ENCODE peak calls at places on chromosomes 6 and 20, in seven cellular contexts. E is heart right ventricle, Q is lower lobe of right lung, N is breast epithelium, F is psoas muscle, R is A549, M is PC-9. H is an unnamed sample.

GRCh38 chr6:134810402-134810801 is 139.5 kb downstream of the ALDH8A1 start:
- DNase-seq in E (no peak), Q (no peak), N (no peak), F (no peak), R (no peak), M (no peak), H (no peak)

GRCh38 chr6:154002894-154003293 is 36.1 kb upstream of the OPRM1 start:
- DNase-seq in E (no peak), Q (no peak), N (no peak), F (no peak), R (no peak), M (no peak), H (no peak)

GRCh38 chr20:52490715-52491430 is 299.3 kb upstream of the ZFP64 start:
- DNase-seq in E (no peak), Q (no peak), N (no peak), F (no peak), R (peak; percentile 42), M (no peak), H (no peak)

GRCh38 chr6:160261991-160262718 is 3.5 kb upstream of the SLC22A2 start:
- DNase-seq in E (no peak), Q (no peak), N (no peak), F (no peak), R (peak; percentile 58), M (no peak), H (no peak)

GRCh38 chr20:33444797-33445560 is 1.4 kb upstream of the SNTA1 start:
- DNase-seq in E (no peak), Q (no peak), N (no peak), F (no peak), R (peak; percentile 36), M (peak; percentile 19), H (no peak)

GRCh38 chr6:134029495-134030455 is 22.6 kb downstream of the SLC2A12 start:
- DNase-seq in E (no peak), Q (no peak), N (no peak), F (no peak), R (peak; percentile 78), M (no peak), H (no peak)

GRCh38 chr6:7587631-7588100 is 2.3 kb upstream of the SNRNP48 start:
- DNase-seq in E (no peak), Q (no peak), N (no peak), F (no peak), R (no peak), M (no peak), H (no peak)

GRCh38 chr20:24770628-24771556 is 178.2 kb upstream of the CST7 start:
- DNase-seq in E (no peak), Q (no peak), N (no peak), F (no peak), R (no peak), M (no peak), H (no peak)

GRCh38 chr6:73528897-73529296 is 8.1 kb upstream of the EEF1A1 start:
- DNase-seq in E (no peak), Q (no peak), N (no peak), F (no peak), R (no peak), M (no peak), H (no peak)

GRCh38 chr20:36113566-36114247 is 40.8 kb upstream of the EPB41L1 start:
- DNase-seq in E (no peak), Q (no peak), N (peak; percentile 43), F (no peak), R (no peak), M (no peak), H (no peak)

GRCh38 chr6:2480267-2480966 is 235.0 kb upstream of the GMDS start:
- DNase-seq in E (peak; percentile 45), Q (no peak), N (no peak), F (no peak), R (no peak), M (no peak), H (peak; percentile 45)

GRCh38 chr6:161406633-161407032 is 132.8 kb upstream of the AGPAT4 start:
- DNase-seq in E (no peak), Q (no peak), N (no peak), F (no peak), R (peak; percentile 70), M (no peak), H (no peak)

GRCh38 chr6:45595010-45595851 is 217.5 kb upstream of the SUPT3H start:
- DNase-seq in E (no peak), Q (no peak), N (no peak), F (no peak), R (no peak), M (no peak), H (no peak)

GRCh38 chr6:85920782-85921181 is 278.1 kb upstream of the SYNCRIP start:
- DNase-seq in E (peak; percentile 9), Q (no peak), N (peak; percentile 32), F (no peak), R (no peak), M (no peak), H (peak; percentile 59)

GRCh38 chr6:142675925-142676324 is 269.1 kb downstream of the HIVEP2 start:
- DNase-seq in E (no peak), Q (no peak), N (no peak), F (no peak), R (no peak), M (no peak), H (no peak)

GRCh38 chr20:21110811-21111210 is 4.7 kb upstream of the LINC00237 start:
- DNase-seq in E (no peak), Q (no peak), N (no peak), F (no peak), R (no peak), M (no peak), H (no peak)

GRCh38 chr6:15343490-15344185 is 97.8 kb downstream of the JARID2 start:
- DNase-seq in E (no peak), Q (no peak), N (no peak), F (no peak), R (no peak), M (no peak), H (no peak)

GRCh38 chr6:150142304-150142656 is 564 bp upstream of the PPP1R14C start:
- DNase-seq in E (no peak), Q (peak; percentile 60), N (peak; percentile 45), F (no peak), R (no peak), M (no peak), H (no peak)

GRCh38 chr6:150142657-150143501 is at the start of gene PPP1R14C:
- DNase-seq in E (peak; percentile 20), Q (peak; percentile 74), N (no peak), F (peak; percentile 75), R (no peak), M (peak; percentile 59), H (peak; percentile 69)

GRCh38 chr6:150144294-150144868 is 1.5 kb downstream of the PPP1R14C start:
- DNase-seq in E (no peak), Q (no peak), N (no peak), F (no peak), R (no peak), M (no peak), H (no peak)

GRCh38 chr6:150145427-150145826 is 2.6 kb downstream of the PPP1R14C start:
- DNase-seq in E (no peak), Q (no peak), N (no peak), F (no peak), R (no peak), M (no peak), H (no peak)

DNA sequence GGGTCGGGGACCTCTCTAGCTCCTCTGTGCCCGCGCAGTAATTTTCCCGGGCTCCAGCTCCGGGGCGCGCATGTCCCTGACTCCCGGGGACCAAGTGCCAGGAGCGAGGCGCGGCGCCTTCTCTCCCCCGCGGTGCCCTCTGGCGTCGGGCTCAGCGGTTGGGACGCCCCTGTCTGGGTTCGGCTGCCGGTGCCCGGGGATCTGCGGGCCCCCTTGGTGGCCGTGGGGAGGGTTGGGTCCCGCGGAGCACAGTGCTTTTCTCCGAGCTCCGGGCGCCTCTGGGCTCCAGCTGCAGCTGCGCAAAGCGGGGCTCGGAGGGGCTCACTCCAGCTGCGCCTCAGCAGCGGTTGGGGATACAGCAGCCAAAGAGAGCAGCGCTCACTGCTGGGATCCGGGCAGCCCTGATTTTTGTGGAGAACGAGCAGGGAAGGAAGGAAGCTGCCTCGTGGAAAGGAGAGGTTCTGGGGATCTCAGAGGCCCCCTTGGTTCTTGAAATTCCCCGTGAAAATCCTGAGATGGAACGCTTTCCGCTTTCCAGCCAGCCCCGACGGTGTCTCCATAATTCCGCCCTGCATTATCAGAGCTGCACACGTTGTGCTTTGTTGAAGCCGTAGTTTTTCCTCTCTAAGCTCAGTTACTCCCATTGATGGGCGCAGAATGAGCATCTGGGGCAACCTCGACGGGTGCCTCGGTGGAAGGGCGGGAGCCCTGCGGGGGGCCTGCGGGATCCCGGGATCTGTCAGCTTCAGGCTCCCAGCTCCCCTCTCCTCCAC is 863 bp downstream of the PPP1R14C start:
- DNase-seq in E (peak; percentile 6), Q (peak; percentile 58), N (no peak), F (peak; percentile 65), R (no peak), M (peak; percentile 11), H (no peak)
- TF ChIP-seq CTCF in E (no peak), Q (no peak), N (no peak), F (no peak), R (no peak), M (no peak), H (no peak)

GRCh38 chr20:58609026-58609425 is 42.1 kb upstream of the STX16 start:
- DNase-seq in E (no peak), Q (no peak), N (no peak), F (no peak), R (no peak), M (no peak), H (peak; percentile 3)
- H3K9me3 ChIP-seq in E (no peaks in the 10 kb centered on the region), Q (no peaks in the 10 kb centered on the region), N (no peaks in the 10 kb centered on the region), F (no peaks in the 10 kb centered on the region), R (no peaks in the 10 kb centered on the region), M (no peaks in the 10 kb centered on the region), H (no peaks in the 10 kb centered on the region)

GRCh38 chr20:13211956-13212618 is 9.0 kb upstream of the ISM1 start:
- DNase-seq in E (no peak), Q (no peak), N (no peak), F (no peak), R (no peak), M (no peak), H (no peak)
- H3K27ac ChIP-seq in E (no peak overlapping the region), Q (no peak overlapping the region), N (no peak overlapping the region), F (no peak overlapping the region), R (no peak overlapping the region), M (no peak overlapping the region), H (no peak overlapping the region)

GRCh38 chr6:84344005-84344404 is 116.6 kb upstream of the CEP162 start:
- DNase-seq in E (no peak), Q (no peak), N (no peak), F (no peak), R (no peak), M (no peak), H (no peak)

GRCh38 chr6:84350397-84350796 is 123.0 kb upstream of the CEP162 start:
- DNase-seq in E (no peak), Q (no peak), N (no peak), F (no peak), R (no peak), M (no peak), H (no peak)

GRCh38 chr6:84348801-84349200 is 121.4 kb upstream of the CEP162 start:
- DNase-seq in E (no peak), Q (no peak), N (no peak), F (no peak), R (no peak), M (no peak), H (no peak)

GRCh38 chr6:84349542-84349941 is 122.1 kb upstream of the CEP162 start:
- DNase-seq in E (no peak), Q (no peak), N (no peak), F (no peak), R (no peak), M (no peak), H (no peak)

DNA sequence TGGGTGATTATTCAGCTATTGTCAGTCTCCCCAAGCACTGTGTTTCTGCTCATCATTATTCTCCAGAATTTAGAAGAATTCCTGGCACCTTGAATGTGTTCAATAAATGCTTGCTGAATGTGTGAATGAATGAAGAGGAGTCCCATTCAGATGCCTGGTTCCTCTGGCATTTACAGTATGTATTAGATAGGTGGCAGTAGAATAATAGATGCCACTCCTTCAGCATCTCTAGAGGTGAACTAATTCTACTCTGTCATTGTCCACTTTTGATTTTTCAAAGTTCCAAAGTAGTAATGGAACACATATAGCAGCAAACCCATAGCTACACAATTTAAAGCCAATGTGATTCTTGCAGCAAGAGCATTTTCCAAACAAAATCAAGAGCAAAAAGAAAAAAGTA is 118.9 kb upstream of the CEP162 start:
- DNase-seq in E (no peak), Q (no peak), N (no peak), F (no peak), R (no peak), M (no peak), H (no peak)
- TF ChIP-seq CTCF in E (no peak), Q (no peak), N (no peak), F (no peak), R (no peak), M (peak; percentile 16), H (no peak)

H was measured in heart left ventricle.